ENCODE peak calls at places on chromosome 2, in four cellular contexts. One of them, this sample, is unnamed.

GRCh38 chr2:185012643-185013042 is 414.3 kb downstream of the ZNF804A start:
- DNase-seq in AG04449: no peak
- DNase-seq in WTC11: peak
- DNase-seq in neural crest cell: no peak
- DNase-seq in this sample: no peak

GRCh38 chr2:9222246-9222898 is 15.8 kb downstream of the ASAP2 start:
- DNase-seq in AG04449: no peak
- DNase-seq in WTC11: no peak
- DNase-seq in neural crest cell: no peak
- DNase-seq in this sample: no peak

GRCh38 chr2:70248810-70249438 is 496 bp upstream of the TIA1 start:
- DNase-seq in AG04449: no peak
- DNase-seq in neural crest cell: peak
- DNase-seq in WTC11: peak
- DNase-seq in this sample: no peak

GRCh38 chr2:176129013-176129796 is at the start of gene HOXD8:
- DNase-seq in AG04449: peak
- DNase-seq in WTC11: peak
- DNase-seq in neural crest cell: peak
- DNase-seq in this sample: no peak

GRCh38 chr2:23387849-23388248 is 2.9 kb downstream of the KLHL29 start:
- DNase-seq in neural crest cell: no peak
- DNase-seq in AG04449: no peak
- DNase-seq in WTC11: no peak
- DNase-seq in this sample: no peak

GRCh38 chr2:25366629-25367028 is 24.9 kb upstream of the DNMT3A start:
- DNase-seq in WTC11: no peak
- DNase-seq in AG04449: no peak
- DNase-seq in neural crest cell: no peak
- DNase-seq in this sample: no peak

GRCh38 chr2:13230221-13230620 is 513.5 kb downstream of the TRIB2 start:
- DNase-seq in WTC11: no peak
- DNase-seq in AG04449: no peak
- DNase-seq in neural crest cell: no peak
- DNase-seq in this sample: no peak

GRCh38 chr2:16821696-16822095 is 156.1 kb upstream of the CYRIA start:
- DNase-seq in neural crest cell: no peak
- DNase-seq in WTC11: no peak
- DNase-seq in AG04449: no peak
- DNase-seq in this sample: no peak

GRCh38 chr2:205411558-205411957 is 270.7 kb upstream of the NRP2 start:
- DNase-seq in WTC11: no peak
- DNase-seq in neural crest cell: no peak
- DNase-seq in AG04449: no peak
- DNase-seq in this sample: no peak

GRCh38 chr2:189287982-189288494 is 108.5 kb upstream of the COL5A2 start:
- DNase-seq in AG04449: peak
- DNase-seq in WTC11: no peak
- DNase-seq in neural crest cell: no peak
- DNase-seq in this sample: no peak

GRCh38 chr2:67854798-67855197 is 208.0 kb downstream of the C1D start:
- DNase-seq in AG04449: no peak
- DNase-seq in WTC11: peak
- DNase-seq in neural crest cell: no peak
- DNase-seq in this sample: no peak

GRCh38 chr2:217409939-217410820 is 550.3 kb upstream of the TNP1 start:
- DNase-seq in neural crest cell: no peak
- DNase-seq in AG04449: no peak
- DNase-seq in WTC11: no peak
- DNase-seq in this sample: no peak

GRCh38 chr2:191113761-191114160 is 37.0 kb downstream of the STAT4 start:
- DNase-seq in WTC11: no peak
- DNase-seq in AG04449: no peak
- DNase-seq in neural crest cell: no peak
- DNase-seq in this sample: no peak

GRCh38 chr2:48768669-48769068 is 13.1 kb upstream of the LHCGR start:
- DNase-seq in AG04449: no peak
- DNase-seq in WTC11: no peak
- DNase-seq in neural crest cell: no peak
- DNase-seq in this sample: no peak

GRCh38 chr2:206201075-206201848 is 41.6 kb downstream of the EEF1B2 start:
- DNase-seq in WTC11: no peak
- DNase-seq in AG04449: no peak
- DNase-seq in neural crest cell: no peak
- DNase-seq in this sample: no peak

GRCh38 chr2:42754021-42754775 is 9.7 kb downstream of the OXER1 start:
- DNase-seq in WTC11: no peak
- DNase-seq in neural crest cell: no peak
- DNase-seq in AG04449: no peak
- DNase-seq in this sample: no peak

GRCh38 chr2:60047347-60047746 is 506.1 kb downstream of the BCL11A start:
- DNase-seq in neural crest cell: no peak
- DNase-seq in AG04449: no peak
- DNase-seq in WTC11: no peak
- DNase-seq in this sample: no peak

GRCh38 chr2:38146302-38146916 is 70.5 kb upstream of the CYP1B1 start:
- DNase-seq in AG04449: peak
- DNase-seq in WTC11: no peak
- DNase-seq in neural crest cell: no peak
- DNase-seq in this sample: peak

GRCh38 chr2:48173141-48173540 is 266.8 kb upstream of the FBXO11 start:
- DNase-seq in AG04449: no peak
- DNase-seq in WTC11: no peak
- DNase-seq in neural crest cell: no peak
- DNase-seq in this sample: peak

GRCh38 chr2:84302513-84303412 is 156.3 kb downstream of the SUCLG1 start:
- DNase-seq in neural crest cell: peak
- DNase-seq in WTC11: peak
- DNase-seq in AG04449: no peak
- DNase-seq in this sample: peak

GRCh38 chr2:96092580-96092877 is 23.8 kb downstream of the ADRA2B start:
- DNase-seq in AG04449: no peak
- DNase-seq in neural crest cell: no peak
- DNase-seq in WTC11: peak
- DNase-seq in this sample: no peak

GRCh38 chr2:72765997-72766609 is 59.7 kb downstream of the EXOC6B start:
- DNase-seq in WTC11: no peak
- DNase-seq in AG04449: no peak
- DNase-seq in neural crest cell: no peak
- DNase-seq in this sample: no peak

GRCh38 chr2:201151127-201152074 is 31.5 kb upstream of the CASP10 start:
- DNase-seq in neural crest cell: no peak
- DNase-seq in WTC11: no peak
- DNase-seq in AG04449: peak
- DNase-seq in this sample: peak

GRCh38 chr2:25964891-25965290 is 17.4 kb downstream of the KIF3C start:
- DNase-seq in AG04449: no peak
- DNase-seq in WTC11: no peak
- DNase-seq in neural crest cell: no peak
- DNase-seq in this sample: no peak

GRCh38 chr2:127146071-127146725 is 39.2 kb upstream of the BIN1 start:
- DNase-seq in AG04449: no peak
- DNase-seq in neural crest cell: no peak
- DNase-seq in WTC11: no peak
- DNase-seq in this sample: no peak

GRCh38 chr2:227862741-227863588 is 8.5 kb upstream of the DAW1 start:
- DNase-seq in WTC11: no peak
- DNase-seq in AG04449: peak
- DNase-seq in neural crest cell: no peak
- DNase-seq in this sample: peak

GRCh38 chr2:18663861-18664260 is 74.5 kb upstream of the NT5C1B start:
- DNase-seq in AG04449: no peak
- DNase-seq in neural crest cell: no peak
- DNase-seq in WTC11: no peak
- DNase-seq in this sample: no peak

GRCh38 chr2:105879798-105880300 is 135.1 kb downstream of the NCK2 start:
- DNase-seq in WTC11: no peak
- DNase-seq in AG04449: no peak
- DNase-seq in neural crest cell: no peak
- DNase-seq in this sample: no peak

GRCh38 chr2:22497789-22498188 is 887.2 kb upstream of the KLHL29 start:
- DNase-seq in WTC11: no peak
- DNase-seq in AG04449: no peak
- DNase-seq in neural crest cell: no peak
- DNase-seq in this sample: no peak

GRCh38 chr2:11406492-11407381 is 59.2 kb downstream of the E2F6 start:
- DNase-seq in AG04449: no peak
- DNase-seq in WTC11: no peak
- DNase-seq in neural crest cell: no peak
- DNase-seq in this sample: no peak

DNA sequence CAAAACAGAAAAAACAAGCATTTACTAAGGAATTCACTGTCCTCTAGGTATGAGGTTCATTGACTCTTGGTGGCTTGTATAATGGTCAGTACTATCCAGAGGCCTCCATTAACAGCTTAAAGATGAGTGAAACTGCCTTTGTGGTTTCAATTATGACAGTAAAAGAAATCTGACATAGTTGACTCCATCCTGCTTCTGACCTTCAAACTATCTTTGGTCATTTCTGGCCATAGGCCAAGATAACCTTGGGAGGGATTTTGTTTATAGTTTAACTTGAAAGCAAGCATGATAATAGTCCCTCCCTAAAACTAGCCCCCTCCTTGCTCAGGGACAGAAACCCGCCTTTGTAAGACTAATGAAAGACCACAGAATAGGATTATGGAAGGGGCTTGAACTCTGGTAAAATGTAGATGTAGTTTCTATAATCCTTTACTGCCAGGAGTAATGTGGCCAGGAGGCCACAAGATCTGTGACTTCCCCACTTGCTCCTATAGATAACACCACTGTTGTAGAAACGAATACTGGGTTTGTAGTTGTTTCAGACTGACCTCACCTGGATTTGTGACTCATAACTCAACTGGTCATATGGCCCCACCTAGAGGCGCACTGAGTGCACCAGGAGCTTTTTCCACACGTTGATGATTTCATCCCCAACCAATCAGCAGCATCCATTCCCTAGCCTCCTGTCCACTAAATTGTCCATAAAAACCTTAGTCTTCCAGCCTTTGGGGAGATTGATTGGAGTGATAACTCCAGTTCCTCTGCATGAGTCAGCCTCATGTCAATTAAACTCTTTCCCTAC is 8.6 kb upstream of the PLEKHM3 start:
- DNase-seq in WTC11: peak
- DNase-seq in neural crest cell: no peak
- DNase-seq in AG04449: no peak
- DNase-seq in this sample: peak
- TF ChIP-seq CTCF in WTC11: no peak
- TF ChIP-seq CTCF in neural crest cell: no peak
- TF ChIP-seq CTCF in AG04449: no peak
- TF ChIP-seq CTCF in this sample: peak

GRCh38 chr2:111116016-111116746 is 4.5 kb upstream of the BCL2L11 start:
- DNase-seq in AG04449: no peak
- DNase-seq in WTC11: no peak
- DNase-seq in neural crest cell: no peak
- DNase-seq in this sample: no peak
- TF ChIP-seq CTCF in AG04449: no peak
- TF ChIP-seq CTCF in WTC11: no peak
- TF ChIP-seq CTCF in neural crest cell: no peak
- TF ChIP-seq CTCF in this sample: no peak

GRCh38 chr2:233643128-233643527 is 6.9 kb downstream of the UGT1A10 start:
- DNase-seq in WTC11: peak
- DNase-seq in neural crest cell: no peak
- DNase-seq in AG04449: no peak
- DNase-seq in this sample: no peak
- TF ChIP-seq CTCF in WTC11: no peak
- TF ChIP-seq CTCF in neural crest cell: peak
- TF ChIP-seq CTCF in AG04449: peak
- TF ChIP-seq CTCF in this sample: peak

DNA sequence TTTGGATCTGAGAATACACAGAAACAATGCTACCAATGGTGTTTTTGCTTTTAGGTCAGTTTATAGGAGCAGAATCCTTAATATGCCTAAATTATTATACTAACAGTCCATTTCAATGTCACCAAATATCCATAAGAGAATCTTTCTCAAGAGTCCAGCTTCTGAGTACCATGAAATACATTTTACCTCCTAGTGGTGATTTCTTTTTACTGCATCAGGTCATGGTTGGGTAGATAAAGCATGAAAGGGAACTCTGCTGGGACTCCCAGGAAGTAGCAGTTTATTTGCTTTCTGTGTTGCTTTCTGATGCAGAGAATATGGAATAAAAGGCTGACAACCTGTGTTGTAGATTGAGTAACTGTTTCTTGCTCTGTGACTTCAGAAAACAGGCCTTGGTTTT is 115.6 kb downstream of the PPP1R1C start:
- DNase-seq in neural crest cell: no peak
- DNase-seq in WTC11: no peak
- DNase-seq in AG04449: no peak
- DNase-seq in this sample: no peak
- TF ChIP-seq CTCF in neural crest cell: peak
- TF ChIP-seq CTCF in WTC11: peak
- TF ChIP-seq CTCF in AG04449: no peak
- TF ChIP-seq CTCF in this sample: peak